ENCODE peak calls at places on chromosomes 4 and X, in five cellular contexts. J is upper lobe of right lung, N is NCI-H526 treated with DMSO at 0.1 percent for 48 hours, A is GM20000, U is occipital lobe. Y is an unnamed sample.

GRCh38 chr4:75889537-75890199 is 12.6 kb downstream of the PPEF2 start:
- DNase-seq in J (no peak), N (no peak), A (no peak), U (no peak), Y (no peak)

GRCh38 chrX:31603411-31604120 is 531.7 kb upstream of the FTHL17 start:
- DNase-seq in J (no peak), N (no peak), A (no peak), U (no peak), Y (no peak)

GRCh38 chrX:34343001-34343400 is 210.9 kb upstream of the FAM47A start:
- DNase-seq in J (no peak), N (no peak), A (no peak), U (no peak), Y (no peak)

GRCh38 chr4:6957994-6958393 is 48.4 kb downstream of the TBC1D14 start:
- DNase-seq in J (peak), N (no peak), A (no peak), U (no peak), Y (no peak)

GRCh38 chr4:151781026-151781425 is 20.2 kb upstream of the GATB start:
- DNase-seq in J (no peak), N (no peak), A (no peak), U (no peak), Y (no peak)

GRCh38 chr4:53763813-53764597 is 172.7 kb upstream of the LNX1 start:
- DNase-seq in J (no peak), N (no peak), A (no peak), U (no peak), Y (no peak)

GRCh38 chr4:182555997-182556418 is 312.8 kb downstream of the TENM3 start:
- DNase-seq in J (no peak), N (no peak), A (no peak), U (no peak), Y (no peak)

GRCh38 chr4:30714408-30715031 is 5.6 kb upstream of the PCDH7 start:
- DNase-seq in J (no peak), N (peak), A (peak), U (no peak), Y (no peak)

GRCh38 chr4:79650794-79651431 is 242.9 kb upstream of the GK2 start:
- DNase-seq in J (no peak), N (no peak), A (no peak), U (no peak), Y (no peak)

GRCh38 chr4:110193822-110194761 is 4.3 kb downstream of the ELOVL6 start:
- DNase-seq in J (peak), N (peak), A (peak), U (peak), Y (peak)

GRCh38 chr4:139919513-139919912 is 234.5 kb downstream of the MAML3 start:
- DNase-seq in J (no peak), N (no peak), A (no peak), U (no peak), Y (no peak)

GRCh38 chr4:186172551-186172950 is 18.8 kb upstream of the CYP4V2 start:
- DNase-seq in J (no peak), N (no peak), A (no peak), U (no peak), Y (no peak)

GRCh38 chr4:183288955-183289354 is 31.1 kb downstream of the CLDN22 start:
- DNase-seq in J (no peak), N (no peak), A (no peak), U (no peak), Y (no peak)

GRCh38 chrX:123833387-123833786 is 26.5 kb upstream of the XIAP start:
- DNase-seq in J (no peak), N (peak), A (peak), U (no peak), Y (peak)

GRCh38 chrX:44675364-44676024 is 132.8 kb upstream of the FUNDC1 start:
- DNase-seq in J (no peak), N (no peak), A (no peak), U (peak), Y (no peak)

Y was measured in natural killer cell treated with Interleukin-12 subunit alpha and Interleukin-12 subunit beta and Interleukin-15 and Interleukin-18, amount 100 ng/mL, for 72 hours.